ENCODE peak calls at places on chromosomes 11 and 22, in five cellular contexts. One of them, this sample, is unnamed.

GRCh38 chr11:77118971-77119370 is 9.1 kb upstream of the MYO7A start:
- DNase-seq in mammary epithelial cell: no peak
- DNase-seq in GM23338: no peak
- DNase-seq in NB4: no peak
- DNase-seq in HepG2: no peak
- DNase-seq in this sample: no peak

GRCh38 chr11:76838422-76839068 is 22.2 kb upstream of the ACER3 start:
- DNase-seq in mammary epithelial cell: no peak
- DNase-seq in GM23338: peak; percentile 82
- DNase-seq in NB4: peak; percentile 22
- DNase-seq in HepG2: peak; percentile 45
- DNase-seq in this sample: no peak

GRCh38 chr11:84608788-84609309 is 1018.3 kb downstream of the DLG2 start:
- DNase-seq in mammary epithelial cell: no peak
- DNase-seq in GM23338: no peak
- DNase-seq in NB4: no peak
- DNase-seq in HepG2: no peak
- DNase-seq in this sample: no peak

GRCh38 chr22:23784215-23784732 is 2.5 kb upstream of the SMARCB1 start:
- DNase-seq in mammary epithelial cell: peak; percentile 70
- DNase-seq in GM23338: no peak
- DNase-seq in NB4: no peak
- DNase-seq in HepG2: peak; percentile 54
- DNase-seq in this sample: no peak

GRCh38 chr22:39530692-39531331 is 1.7 kb downstream of the RPS19BP1 start:
- DNase-seq in mammary epithelial cell: no peak
- DNase-seq in GM23338: peak; percentile 89
- DNase-seq in NB4: peak; percentile 76
- DNase-seq in HepG2: peak; percentile 57
- DNase-seq in this sample: no peak

GRCh38 chr11:115761348-115761747 is 257.1 kb upstream of the CADM1 start:
- DNase-seq in mammary epithelial cell: no peak
- DNase-seq in GM23338: peak; percentile 15
- DNase-seq in NB4: no peak
- DNase-seq in HepG2: no peak
- DNase-seq in this sample: no peak

GRCh38 chr11:109424893-109425292 is 2.9 kb downstream of the C11orf87 start:
- DNase-seq in mammary epithelial cell: peak; percentile 25
- DNase-seq in GM23338: peak; percentile 91
- DNase-seq in NB4: peak; percentile 43
- DNase-seq in HepG2: peak; percentile 4
- DNase-seq in this sample: no peak

GRCh38 chr11:14687943-14688627 is 44.5 kb downstream of the PDE3B start:
- DNase-seq in mammary epithelial cell: no peak
- DNase-seq in GM23338: no peak
- DNase-seq in NB4: no peak
- DNase-seq in HepG2: peak; percentile 54
- DNase-seq in this sample: no peak

GRCh38 chr11:111730871-111731591 is 35.2 kb downstream of the PPP2R1B start:
- DNase-seq in mammary epithelial cell: peak; percentile 44
- DNase-seq in GM23338: no peak
- DNase-seq in NB4: no peak
- DNase-seq in HepG2: no peak
- DNase-seq in this sample: no peak

GRCh38 chr22:42769574-42770447 is 49.1 kb upstream of the A4GALT start:
- DNase-seq in mammary epithelial cell: no peak
- DNase-seq in GM23338: no peak
- DNase-seq in NB4: peak; percentile 63
- DNase-seq in HepG2: no peak
- DNase-seq in this sample: peak; percentile 50

GRCh38 chr11:75275581-75275980 is 35.0 kb downstream of the TPBGL start:
- DNase-seq in mammary epithelial cell: no peak
- DNase-seq in GM23338: peak; percentile 62
- DNase-seq in NB4: peak; percentile 51
- DNase-seq in HepG2: no peak
- DNase-seq in this sample: peak; percentile 17

GRCh38 chr22:17971711-17972110 is 52.6 kb downstream of the MICAL3 start:
- DNase-seq in mammary epithelial cell: no peak
- DNase-seq in GM23338: no peak
- DNase-seq in NB4: no peak
- DNase-seq in HepG2: no peak
- DNase-seq in this sample: no peak

GRCh38 chr11:99505319-99505718 is 484.6 kb downstream of the CNTN5 start:
- DNase-seq in mammary epithelial cell: no peak
- DNase-seq in GM23338: no peak
- DNase-seq in NB4: no peak
- DNase-seq in HepG2: no peak
- DNase-seq in this sample: no peak

GRCh38 chr11:77197626-77198320 is 69.7 kb downstream of the MYO7A start:
- DNase-seq in mammary epithelial cell: no peak
- DNase-seq in GM23338: no peak
- DNase-seq in NB4: no peak
- DNase-seq in HepG2: no peak
- DNase-seq in this sample: no peak

GRCh38 chr11:40567392-40567791 is 892.1 kb downstream of the LRRC4C start:
- DNase-seq in mammary epithelial cell: no peak
- DNase-seq in GM23338: no peak
- DNase-seq in NB4: no peak
- DNase-seq in HepG2: no peak
- DNase-seq in this sample: no peak

GRCh38 chr11:124839051-124839971 is 25.9 kb upstream of the ROBO3 start:
- DNase-seq in mammary epithelial cell: no peak
- DNase-seq in GM23338: peak; percentile 59
- DNase-seq in NB4: no peak
- DNase-seq in HepG2: no peak
- DNase-seq in this sample: no peak

GRCh38 chr11:73324116-73324515 is 16.0 kb downstream of the ARHGEF17 start:
- DNase-seq in mammary epithelial cell: no peak
- DNase-seq in GM23338: no peak
- DNase-seq in NB4: no peak
- DNase-seq in HepG2: no peak
- DNase-seq in this sample: no peak
- TF ChIP-seq CTCF in mammary epithelial cell: no peak
- TF ChIP-seq CTCF in GM23338: no peak
- TF ChIP-seq CTCF in NB4: no peak
- TF ChIP-seq CTCF in HepG2: no peak
- TF ChIP-seq CTCF in this sample: no peak

GRCh38 chr22:19134874-19135273 is 3.8 kb downstream of the TSSK2 start:
- DNase-seq in mammary epithelial cell: no peak
- DNase-seq in GM23338: no peak
- DNase-seq in NB4: no peak
- DNase-seq in HepG2: no peak
- DNase-seq in this sample: no peak

GRCh38 chr22:19138217-19139000 is 6.0 kb downstream of the ESS2 start:
- DNase-seq in mammary epithelial cell: no peak
- DNase-seq in GM23338: no peak
- DNase-seq in NB4: no peak
- DNase-seq in HepG2: no peak
- DNase-seq in this sample: no peak

GRCh38 chr22:19139001-19139356 is 5.5 kb downstream of the ESS2 start:
- DNase-seq in mammary epithelial cell: no peak
- DNase-seq in GM23338: no peak
- DNase-seq in NB4: no peak
- DNase-seq in HepG2: no peak
- DNase-seq in this sample: no peak

GRCh38 chr22:19137384-19138216 is 6.5 kb downstream of the TSSK2 start:
- DNase-seq in mammary epithelial cell: no peak
- DNase-seq in GM23338: no peak
- DNase-seq in NB4: no peak
- DNase-seq in HepG2: no peak
- DNase-seq in this sample: no peak

DNA sequence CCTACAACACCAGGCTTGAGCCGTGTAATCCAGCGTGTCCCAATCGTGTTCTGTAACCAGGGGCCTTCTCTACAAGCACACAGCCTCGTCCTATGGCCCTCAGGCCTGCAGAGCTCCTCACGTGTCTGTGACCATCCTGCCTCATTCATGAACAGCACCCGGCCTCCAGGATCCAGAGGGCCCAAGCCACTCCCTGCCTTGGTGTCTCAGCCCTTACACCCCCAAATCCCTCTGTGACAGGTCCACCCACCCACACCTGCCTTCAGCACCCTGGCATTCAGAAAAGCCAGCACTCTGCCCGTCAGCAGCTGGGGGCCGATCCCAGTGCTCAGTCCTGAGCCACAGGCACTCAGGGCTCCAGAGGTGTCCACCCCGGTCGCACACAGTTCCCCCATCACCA is 5.8 kb downstream of the TSSK2 start:
- DNase-seq in mammary epithelial cell: no peak
- DNase-seq in GM23338: no peak
- DNase-seq in NB4: no peak
- DNase-seq in HepG2: no peak
- DNase-seq in this sample: no peak
- TF ChIP-seq CTCF in mammary epithelial cell: no peak
- TF ChIP-seq CTCF in GM23338: no peak
- TF ChIP-seq CTCF in NB4: no peak
- TF ChIP-seq CTCF in HepG2: no peak
- TF ChIP-seq CTCF in this sample: no peak

DNA sequence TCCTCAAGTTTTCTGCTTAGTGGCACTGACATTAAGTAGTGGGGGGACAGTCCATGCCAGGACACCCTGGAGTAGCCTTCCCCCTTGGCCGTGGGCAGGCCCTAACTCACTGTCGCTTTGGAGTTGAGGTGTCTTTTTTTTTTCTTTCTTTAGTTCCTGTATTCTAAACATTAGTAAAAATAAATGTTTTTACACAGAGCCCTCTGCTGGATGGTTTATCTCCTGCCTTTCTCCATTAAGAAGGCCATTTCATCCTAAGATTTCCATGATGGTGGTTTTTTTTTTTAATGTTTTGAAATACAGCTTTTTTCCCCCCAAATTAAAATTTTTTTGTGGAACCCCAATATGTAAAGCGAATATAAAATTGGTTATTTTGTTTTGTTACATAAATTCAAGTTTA is 1.8 kb upstream of the TIGD3 start:
- DNase-seq in mammary epithelial cell: no peak
- DNase-seq in GM23338: no peak
- DNase-seq in NB4: peak; percentile 42
- DNase-seq in HepG2: no peak
- DNase-seq in this sample: no peak
- TF ChIP-seq CTCF in mammary epithelial cell: peak; percentile 15
- TF ChIP-seq CTCF in GM23338: peak; percentile 39
- TF ChIP-seq CTCF in NB4: peak; percentile 32
- TF ChIP-seq CTCF in HepG2: no peak
- TF ChIP-seq CTCF in this sample: no peak

GRCh38 chr22:33829549-33830280 is 90.6 kb downstream of the LARGE1 start:
- DNase-seq in mammary epithelial cell: no peak
- DNase-seq in GM23338: peak; percentile 49
- DNase-seq in NB4: no peak
- DNase-seq in HepG2: no peak
- DNase-seq in this sample: no peak
- TF ChIP-seq CTCF in mammary epithelial cell: no peak
- TF ChIP-seq CTCF in GM23338: no peak
- TF ChIP-seq CTCF in NB4: no peak
- TF ChIP-seq CTCF in HepG2: no peak
- TF ChIP-seq CTCF in this sample: no peak